ENCODE peak calls at places on chromosomes 5 and 9, in seven cellular contexts. One of them, this sample, is unnamed.

GRCh38 chr5:177302354-177303110 is 987 bp downstream of the RAB24 start:
- DNase-seq in prostate gland: no peak
- DNase-seq in HCT116: no peak
- DNase-seq in BE2C: peak
- DNase-seq in heart left ventricle: no peak
- DNase-seq in mucosa of descending colon: no peak
- DNase-seq in cardiac muscle cell: no peak
- DNase-seq in this sample: no peak

GRCh38 chr5:9534881-9535517 is 10.9 kb downstream of the SEMA5A start:
- DNase-seq in heart left ventricle: peak
- DNase-seq in HCT116: no peak
- DNase-seq in BE2C: no peak
- DNase-seq in cardiac muscle cell: no peak
- DNase-seq in prostate gland: peak
- DNase-seq in mucosa of descending colon: no peak
- DNase-seq in this sample: no peak

GRCh38 chr5:147704544-147704943 is 78.0 kb downstream of the JAKMIP2 start:
- DNase-seq in heart left ventricle: no peak
- DNase-seq in mucosa of descending colon: no peak
- DNase-seq in HCT116: no peak
- DNase-seq in prostate gland: no peak
- DNase-seq in cardiac muscle cell: no peak
- DNase-seq in BE2C: no peak
- DNase-seq in this sample: no peak

GRCh38 chr5:157022002-157022401 is 36.9 kb downstream of the HAVCR1 start:
- DNase-seq in HCT116: no peak
- DNase-seq in BE2C: no peak
- DNase-seq in cardiac muscle cell: no peak
- DNase-seq in prostate gland: no peak
- DNase-seq in heart left ventricle: no peak
- DNase-seq in mucosa of descending colon: no peak
- DNase-seq in this sample: no peak

GRCh38 chr5:38673671-38674071 is 117.2 kb upstream of the LIFR start:
- DNase-seq in cardiac muscle cell: no peak
- DNase-seq in mucosa of descending colon: no peak
- DNase-seq in HCT116: peak
- DNase-seq in heart left ventricle: no peak
- DNase-seq in BE2C: no peak
- DNase-seq in prostate gland: no peak
- DNase-seq in this sample: no peak

GRCh38 chr5:120735076-120735475 is 271.0 kb downstream of the PRR16 start:
- DNase-seq in cardiac muscle cell: no peak
- DNase-seq in mucosa of descending colon: no peak
- DNase-seq in HCT116: no peak
- DNase-seq in heart left ventricle: no peak
- DNase-seq in BE2C: no peak
- DNase-seq in prostate gland: no peak
- DNase-seq in this sample: no peak

GRCh38 chr5:150774145-150774544 is 4.4 kb upstream of the SMIM3 start:
- DNase-seq in mucosa of descending colon: no peak
- DNase-seq in cardiac muscle cell: peak
- DNase-seq in HCT116: no peak
- DNase-seq in BE2C: peak
- DNase-seq in prostate gland: no peak
- DNase-seq in heart left ventricle: no peak
- DNase-seq in this sample: no peak

GRCh38 chr5:156718985-156719384 is 131.1 kb upstream of the PPP1R2B start:
- DNase-seq in BE2C: no peak
- DNase-seq in mucosa of descending colon: no peak
- DNase-seq in prostate gland: no peak
- DNase-seq in HCT116: no peak
- DNase-seq in cardiac muscle cell: no peak
- DNase-seq in heart left ventricle: no peak
- DNase-seq in this sample: no peak

GRCh38 chr5:6166698-6167394 is 211.5 kb downstream of the MED10 start:
- DNase-seq in cardiac muscle cell: no peak
- DNase-seq in mucosa of descending colon: no peak
- DNase-seq in prostate gland: no peak
- DNase-seq in heart left ventricle: no peak
- DNase-seq in BE2C: no peak
- DNase-seq in HCT116: no peak
- DNase-seq in this sample: no peak

GRCh38 chr9:124415852-124416484 is 726 bp upstream of the PSMB7 start:
- DNase-seq in heart left ventricle: no peak
- DNase-seq in BE2C: no peak
- DNase-seq in cardiac muscle cell: peak
- DNase-seq in HCT116: no peak
- DNase-seq in prostate gland: no peak
- DNase-seq in mucosa of descending colon: no peak
- DNase-seq in this sample: no peak

GRCh38 chr5:174735498-174736350 is 11.3 kb downstream of the MSX2 start:
- DNase-seq in heart left ventricle: no peak
- DNase-seq in HCT116: peak
- DNase-seq in BE2C: peak
- DNase-seq in mucosa of descending colon: no peak
- DNase-seq in prostate gland: peak
- DNase-seq in cardiac muscle cell: peak
- DNase-seq in this sample: peak

GRCh38 chr5:59103303-59103702 is 520.4 kb downstream of the RAB3C start:
- DNase-seq in prostate gland: no peak
- DNase-seq in BE2C: no peak
- DNase-seq in heart left ventricle: no peak
- DNase-seq in mucosa of descending colon: no peak
- DNase-seq in HCT116: no peak
- DNase-seq in cardiac muscle cell: no peak
- DNase-seq in this sample: no peak

GRCh38 chr9:131951905-131952304 is 127.8 kb downstream of the MED27 start:
- DNase-seq in BE2C: peak
- DNase-seq in prostate gland: no peak
- DNase-seq in mucosa of descending colon: no peak
- DNase-seq in HCT116: no peak
- DNase-seq in cardiac muscle cell: no peak
- DNase-seq in heart left ventricle: peak
- DNase-seq in this sample: no peak

GRCh38 chr5:125847561-125847960 is 575.6 kb upstream of the GRAMD2B start:
- DNase-seq in cardiac muscle cell: no peak
- DNase-seq in prostate gland: no peak
- DNase-seq in HCT116: no peak
- DNase-seq in heart left ventricle: no peak
- DNase-seq in mucosa of descending colon: no peak
- DNase-seq in BE2C: no peak
- DNase-seq in this sample: no peak

GRCh38 chr5:176405656-176406435 is 10.5 kb downstream of the CLTB start:
- DNase-seq in HCT116: no peak
- DNase-seq in cardiac muscle cell: no peak
- DNase-seq in BE2C: no peak
- DNase-seq in mucosa of descending colon: peak
- DNase-seq in prostate gland: no peak
- DNase-seq in heart left ventricle: peak
- DNase-seq in this sample: no peak

GRCh38 chr9:89001917-89002540 is 10.8 kb downstream of the S1PR3 start:
- DNase-seq in heart left ventricle: no peak
- DNase-seq in prostate gland: no peak
- DNase-seq in mucosa of descending colon: no peak
- DNase-seq in BE2C: no peak
- DNase-seq in HCT116: no peak
- DNase-seq in cardiac muscle cell: no peak
- DNase-seq in this sample: no peak

GRCh38 chr5:122465994-122466393 is 154.0 kb downstream of the SNCAIP start:
- DNase-seq in HCT116: no peak
- DNase-seq in cardiac muscle cell: no peak
- DNase-seq in heart left ventricle: no peak
- DNase-seq in mucosa of descending colon: no peak
- DNase-seq in BE2C: no peak
- DNase-seq in prostate gland: no peak
- DNase-seq in this sample: no peak

GRCh38 chr9:128818839-128819715 is 777 bp downstream of the ENDOG start:
- DNase-seq in HCT116: no peak
- DNase-seq in prostate gland: peak
- DNase-seq in BE2C: peak
- DNase-seq in cardiac muscle cell: peak
- DNase-seq in mucosa of descending colon: peak
- DNase-seq in heart left ventricle: peak
- DNase-seq in this sample: peak

GRCh38 chr5:172452398-172453205 is 1.7 kb downstream of the SH3PXD2B start:
- DNase-seq in prostate gland: peak
- DNase-seq in heart left ventricle: no peak
- DNase-seq in HCT116: peak
- DNase-seq in BE2C: no peak
- DNase-seq in mucosa of descending colon: no peak
- DNase-seq in cardiac muscle cell: peak
- DNase-seq in this sample: no peak

GRCh38 chr5:165665735-165666400 is 2160.4 kb downstream of the MAT2B start:
- DNase-seq in mucosa of descending colon: no peak
- DNase-seq in BE2C: no peak
- DNase-seq in HCT116: no peak
- DNase-seq in prostate gland: no peak
- DNase-seq in heart left ventricle: no peak
- DNase-seq in cardiac muscle cell: no peak
- DNase-seq in this sample: no peak

DNA sequence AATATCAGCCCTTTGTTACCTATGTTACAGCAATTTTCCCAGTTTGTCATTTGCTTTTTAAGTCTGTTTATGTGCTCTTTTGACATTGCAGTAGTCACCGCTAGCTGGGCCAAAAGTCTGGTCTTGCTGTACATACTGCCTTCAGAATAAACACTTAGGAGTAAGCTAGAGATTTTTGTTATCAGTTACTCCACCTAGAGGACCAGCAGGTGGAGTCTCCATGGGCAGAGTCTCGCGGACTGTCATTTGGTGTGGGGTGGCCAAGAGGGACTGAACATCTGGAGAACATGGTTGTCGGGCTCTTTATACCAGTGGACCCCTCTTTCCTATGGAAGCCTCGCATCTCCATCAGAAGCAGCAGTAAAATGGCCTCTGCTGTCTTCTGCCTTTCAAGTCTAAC is 10.8 kb upstream of the MGAT1 start:
- DNase-seq in mucosa of descending colon: no peak
- DNase-seq in prostate gland: no peak
- DNase-seq in cardiac muscle cell: no peak
- DNase-seq in HCT116: no peak
- DNase-seq in BE2C: no peak
- DNase-seq in heart left ventricle: no peak
- DNase-seq in this sample: no peak
- TF ChIP-seq CTCF in mucosa of descending colon: no peak
- TF ChIP-seq CTCF in prostate gland: no peak
- TF ChIP-seq CTCF in cardiac muscle cell: no peak
- TF ChIP-seq CTCF in HCT116: peak
- TF ChIP-seq CTCF in BE2C: peak
- TF ChIP-seq CTCF in heart left ventricle: peak
- TF ChIP-seq CTCF in this sample: no peak

DNA sequence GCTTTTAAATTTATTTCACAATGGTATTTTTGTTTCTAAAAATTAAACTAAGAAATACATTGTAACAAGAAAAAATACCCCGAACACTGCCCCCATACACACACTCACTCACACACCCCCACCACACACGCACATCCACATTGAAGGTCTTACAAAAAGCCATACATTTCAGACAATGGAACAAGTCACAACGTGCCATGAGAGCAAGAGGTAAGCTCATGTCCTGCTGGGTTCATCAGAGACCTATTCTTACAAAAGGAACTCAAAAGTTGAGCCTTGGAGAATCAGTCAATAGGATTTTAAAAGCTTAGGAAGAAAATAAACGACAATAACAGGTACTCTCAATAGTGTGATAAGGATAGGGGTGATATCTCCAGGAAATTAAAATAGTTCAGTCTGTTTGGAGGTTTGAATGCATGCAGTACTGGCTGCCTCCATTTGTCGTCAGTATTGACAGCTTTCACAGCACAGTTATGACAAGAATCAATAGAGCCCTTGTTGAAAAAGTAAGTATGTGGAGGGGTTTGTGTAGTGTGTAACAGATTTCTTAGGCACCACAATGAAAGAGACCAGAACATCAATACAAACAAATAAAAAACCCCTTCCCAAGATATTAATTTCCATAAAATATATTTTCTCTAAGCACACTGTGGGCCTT is 1826.2 kb upstream of the CDH6 start:
- DNase-seq in HCT116: no peak
- DNase-seq in heart left ventricle: no peak
- DNase-seq in mucosa of descending colon: no peak
- DNase-seq in BE2C: peak
- DNase-seq in prostate gland: no peak
- DNase-seq in cardiac muscle cell: no peak
- DNase-seq in this sample: no peak
- TF ChIP-seq CTCF in HCT116: no peak
- TF ChIP-seq CTCF in heart left ventricle: no peak
- TF ChIP-seq CTCF in mucosa of descending colon: no peak
- TF ChIP-seq CTCF in BE2C: peak
- TF ChIP-seq CTCF in prostate gland: peak
- TF ChIP-seq CTCF in cardiac muscle cell: no peak
- TF ChIP-seq CTCF in this sample: no peak

DNA sequence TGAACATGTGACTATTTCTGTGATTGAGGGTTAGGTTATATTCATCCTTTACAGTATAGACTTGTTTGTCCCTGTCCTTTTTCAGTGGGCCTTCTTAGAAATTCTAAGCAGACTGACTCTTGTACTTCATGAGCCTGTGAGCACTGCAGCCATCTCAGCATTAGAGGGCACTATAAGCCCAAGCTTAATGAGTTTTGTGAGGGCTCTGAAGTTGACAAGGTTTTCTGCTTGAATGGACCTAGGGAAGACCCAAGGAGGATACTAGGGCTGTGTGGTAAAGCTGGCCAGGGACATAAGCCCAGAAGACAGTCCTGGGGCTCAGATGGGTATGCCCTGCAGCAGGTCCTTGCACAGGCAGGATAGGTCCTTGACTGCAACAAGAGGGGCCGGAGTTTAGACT is 126.5 kb downstream of the MRPS30 start:
- DNase-seq in cardiac muscle cell: peak
- DNase-seq in HCT116: peak
- DNase-seq in prostate gland: no peak
- DNase-seq in heart left ventricle: no peak
- DNase-seq in BE2C: peak
- DNase-seq in mucosa of descending colon: no peak
- DNase-seq in this sample: no peak
- TF ChIP-seq CTCF in cardiac muscle cell: no peak
- TF ChIP-seq CTCF in HCT116: peak
- TF ChIP-seq CTCF in prostate gland: no peak
- TF ChIP-seq CTCF in heart left ventricle: peak
- TF ChIP-seq CTCF in BE2C: peak
- TF ChIP-seq CTCF in mucosa of descending colon: no peak
- TF ChIP-seq CTCF in this sample: peak

DNA sequence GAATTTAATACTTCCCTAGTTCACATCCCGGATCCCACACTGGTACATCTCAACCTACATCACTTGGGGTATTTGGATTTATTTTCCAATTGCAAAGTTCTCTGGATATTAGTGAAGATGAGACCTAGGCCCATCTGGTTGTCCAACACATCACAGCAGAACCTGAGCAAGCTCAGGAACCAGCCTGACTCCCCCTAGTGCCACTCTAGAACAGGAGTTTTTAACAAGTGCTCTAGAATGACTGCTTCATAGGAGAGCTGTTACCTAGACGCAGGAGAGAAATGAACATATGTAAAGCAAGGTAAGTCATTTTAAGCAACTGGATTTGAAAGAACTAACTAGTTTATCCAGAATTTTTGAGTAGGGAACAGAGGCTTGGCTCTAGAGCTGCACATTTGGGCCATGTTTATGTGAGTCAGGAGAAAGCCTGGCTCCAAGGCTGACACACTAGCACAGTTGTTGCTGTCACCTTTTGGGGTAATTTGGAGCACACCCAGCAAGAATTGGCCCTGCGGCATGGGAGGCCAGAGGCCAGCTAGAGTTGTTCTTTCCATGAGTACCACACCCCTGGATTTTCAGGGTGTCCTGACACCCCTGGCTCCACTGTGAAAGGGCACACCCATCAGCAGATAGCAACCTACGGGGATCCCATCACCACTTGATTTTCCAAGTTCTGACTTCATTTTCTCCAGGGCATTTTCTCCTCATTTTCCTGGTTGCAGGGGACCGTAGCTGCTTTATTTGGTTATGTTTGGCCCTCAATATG is 110.9 kb upstream of the LPAR1 start:
- DNase-seq in HCT116: peak
- DNase-seq in prostate gland: no peak
- DNase-seq in mucosa of descending colon: no peak
- DNase-seq in BE2C: no peak
- DNase-seq in cardiac muscle cell: no peak
- DNase-seq in heart left ventricle: peak
- DNase-seq in this sample: no peak
- TF ChIP-seq CTCF in HCT116: peak
- TF ChIP-seq CTCF in prostate gland: no peak
- TF ChIP-seq CTCF in mucosa of descending colon: no peak
- TF ChIP-seq CTCF in BE2C: peak
- TF ChIP-seq CTCF in cardiac muscle cell: peak
- TF ChIP-seq CTCF in heart left ventricle: no peak
- TF ChIP-seq CTCF in this sample: no peak